ENCODE peak calls at places on chromosome 6, in five cellular contexts. Y is OCI-LY7, T is activated B cell treated with CpG ODN at 0.5 μM for 24 hours, C is fibroblast of the aortic adventitia, D is hypothalamus. K is an unnamed sample.

GRCh38 chr6:68333444-68333843 is 301.6 kb upstream of the ADGRB3 start:
- DNase-seq in D (no peak), C (no peak), Y (no peak), T (no peak), K (no peak)

GRCh38 chr6:150250826-150251225 is 108.0 kb downstream of the PPP1R14C start:
- DNase-seq in D (no peak), C (peak; percentile 81), Y (no peak), T (no peak), K (no peak)

GRCh38 chr6:129102741-129103140 is 219.8 kb downstream of the LAMA2 start:
- DNase-seq in Y (no peak), T (no peak), C (peak; percentile 92), D (no peak), K (no peak)

GRCh38 chr6:141326426-141326825 is 806.3 kb upstream of the GJE1 start:
- DNase-seq in C (peak; percentile 97), T (no peak), Y (no peak), D (no peak), K (no peak)

GRCh38 chr6:139133272-139133671 is 1.6 kb upstream of the HECA start:
- DNase-seq in Y (no peak), C (peak; percentile 36), T (no peak), D (no peak), K (peak; percentile 67)

GRCh38 chr6:158309814-158310213 is 2.5 kb upstream of the TULP4 start:
- DNase-seq in C (no peak), T (no peak), Y (no peak), D (no peak), K (no peak)

GRCh38 chr6:100504786-100505737 is 40.3 kb upstream of the SIM1 start:
- DNase-seq in C (peak; percentile 84), T (no peak), D (no peak), Y (no peak), K (no peak)

GRCh38 chr6:3671382-3671781 is 80.1 kb downstream of the PXDC1 start:
- DNase-seq in Y (no peak), C (no peak), D (no peak), T (no peak), K (no peak)

GRCh38 chr6:121694389-121695185 is 259.1 kb downstream of the GJA1 start:
- DNase-seq in C (peak; percentile 88), D (no peak), T (no peak), Y (no peak), K (no peak)

GRCh38 chr6:39453956-39454524 is 131.5 kb upstream of the KCNK16 start:
- DNase-seq in C (no peak), Y (no peak), T (no peak), D (no peak), K (no peak)

GRCh38 chr6:69339163-69339550 is 457.7 kb downstream of the LMBRD1 start:
- DNase-seq in D (no peak), T (no peak), C (no peak), Y (no peak), K (no peak)

GRCh38 chr6:18835976-18836375 is 448.8 kb downstream of the RNF144B start:
- DNase-seq in C (no peak), T (no peak), Y (no peak), D (no peak), K (no peak)

GRCh38 chr6:27145731-27146455 is 101.6 kb upstream of the PRSS16 start:
- DNase-seq in Y (peak; percentile 93), D (peak; percentile 7), T (peak; percentile 34), C (peak; percentile 93), K (peak; percentile 54)

GRCh38 chr6:164928366-164929154 is 380.8 kb downstream of the C6orf118 start:
- DNase-seq in Y (no peak), C (no peak), T (no peak), D (peak; percentile 20), K (no peak)

GRCh38 chr6:110357696-110358535 is at the start of gene METTL24:
- DNase-seq in Y (no peak), T (peak; percentile 28), C (no peak), D (peak; percentile 9), K (peak; percentile 26)

GRCh38 chr6:47655719-47656595 is 42.4 kb upstream of the ADGRF4 start:
- DNase-seq in C (no peak), Y (no peak), D (no peak), T (no peak), K (no peak)

GRCh38 chr6:53335224-53335994 is 13.3 kb downstream of the ELOVL5 start:
- DNase-seq in Y (peak; percentile 93), T (peak; percentile 56), D (no peak), C (no peak), K (peak; percentile 80)

GRCh38 chr6:41846666-41847237 is 48.4 kb downstream of the USP49 start:
- DNase-seq in Y (peak; percentile 60), D (no peak), C (peak; percentile 98), T (no peak), K (peak; percentile 46)

GRCh38 chr6:13698715-13699114 is 12.9 kb downstream of the RANBP9 start:
- DNase-seq in C (no peak), D (no peak), T (no peak), Y (no peak), K (no peak)

GRCh38 chr6:25150031-25150430 is 129.1 kb upstream of the CARMIL1 start:
- DNase-seq in D (no peak), C (no peak), Y (no peak), T (no peak), K (no peak)

GRCh38 chr6:112183271-112183671 is 71.1 kb downstream of the LAMA4 start:
- DNase-seq in C (peak; percentile 31), D (no peak), Y (no peak), T (no peak), K (no peak)

GRCh38 chr6:159086033-159086618 is 41.3 kb upstream of the TAGAP start:
- DNase-seq in D (no peak), C (no peak), Y (no peak), T (no peak), K (no peak)

GRCh38 chr6:166540631-166541331 is 45.7 kb downstream of the RAMACL start:
- DNase-seq in D (no peak), C (peak; percentile 33), T (peak; percentile 31), Y (no peak), K (peak; percentile 41)

GRCh38 chr6:16562498-16562897 is 198.8 kb downstream of the ATXN1 start:
- DNase-seq in C (peak; percentile 37), T (no peak), Y (no peak), D (no peak), K (no peak)

GRCh38 chr6:43987838-43988439 is 139.3 kb downstream of the MRPL14 start:
- DNase-seq in C (no peak), Y (no peak), T (no peak), D (no peak), K (no peak)

GRCh38 chr6:46719099-46719498 is 16.1 kb downstream of the PLA2G7 start:
- DNase-seq in D (no peak), T (no peak), Y (no peak), C (peak; percentile 47), K (no peak)

GRCh38 chr6:19382676-19383075 is 454.5 kb upstream of the ID4 start:
- DNase-seq in D (no peak), T (no peak), C (no peak), Y (no peak), K (no peak)

GRCh38 chr6:130906736-130907381 is 79.7 kb downstream of the SMLR1 start:
- DNase-seq in T (no peak), D (no peak), C (peak; percentile 87), Y (no peak), K (no peak)

GRCh38 chr6:16380220-16380809 is 141.9 kb downstream of the GMPR start:
- DNase-seq in C (no peak), T (no peak), Y (no peak), D (no peak), K (no peak)